ENCODE peak calls at places on chromosomes 3 and 15, in four cellular contexts. D is uterus, U is kidney epithelial cell, Q is choroid plexus epithelial cell. E is an unnamed sample.

GRCh38 chr3:31634485-31634884 is 101.8 kb downstream of the STT3B start:
- DNase-seq in D (no peak), U (no peak), Q (peak; percentile 29), E (peak; percentile 66)

GRCh38 chr3:66236281-66236680 is 15.5 kb downstream of the SLC25A26 start:
- DNase-seq in D (no peak), U (no peak), Q (peak; percentile 46), E (peak; percentile 18)

GRCh38 chr3:73216310-73216709 is 154.9 kb downstream of the EBLN2 start:
- DNase-seq in D (no peak), U (no peak), Q (no peak), E (peak; percentile 35)

GRCh38 chr3:42177068-42177800 is 86.1 kb downstream of the TRAK1 start:
- DNase-seq in D (no peak), U (no peak), Q (no peak), E (no peak)

GRCh38 chr3:81910244-81910852 is 148.9 kb upstream of the GBE1 start:
- DNase-seq in D (no peak), U (no peak), Q (peak; percentile 62), E (peak; percentile 50)

GRCh38 chr3:16504242-16504641 is 9.3 kb downstream of the RFTN1 start:
- DNase-seq in D (no peak), U (no peak), Q (no peak), E (no peak)

GRCh38 chr3:186368717-186369116 is 6.7 kb upstream of the DGKG start:
- DNase-seq in D (no peak), U (no peak), Q (no peak), E (no peak)

GRCh38 chr3:175192536-175192935 is 333.4 kb downstream of the NAALADL2 start:
- DNase-seq in D (no peak), U (no peak), Q (peak; percentile 38), E (peak; percentile 25)

GRCh38 chr15:84734794-84735479 is 13.5 kb upstream of the ZNF592 start:
- DNase-seq in D (no peak), U (peak; percentile 93), Q (peak; percentile 67), E (no peak)

GRCh38 chr15:62110000-62110851 is 43.4 kb downstream of the C2CD4A start:
- DNase-seq in D (no peak), U (no peak), Q (peak; percentile 60), E (peak; percentile 71)

GRCh38 chr3:149969110-149969944 is 1.4 kb downstream of the PFN2 start:
- DNase-seq in D (peak; percentile 49), U (no peak), Q (peak; percentile 88), E (peak; percentile 90)

GRCh38 chr3:165716592-165716991 is 120.6 kb downstream of the BCHE start:
- DNase-seq in D (no peak), U (no peak), Q (no peak), E (no peak)

GRCh38 chr3:45870099-45870498 is 16.2 kb upstream of the CCR9 start:
- DNase-seq in D (no peak), U (no peak), Q (no peak), E (no peak)

GRCh38 chr3:77102916-77103769 is 63.2 kb downstream of the ROBO2 start:
- DNase-seq in D (no peak), U (no peak), Q (peak; percentile 63), E (no peak)

GRCh38 chr3:51340989-51341636 is 44.0 kb upstream of the MANF start:
- DNase-seq in D (no peak), U (no peak), Q (peak; percentile 57), E (peak; percentile 20)

GRCh38 chr15:31263751-31264533 is 62.7 kb upstream of the KLF13 start:
- DNase-seq in D (peak; percentile 28), U (peak; percentile 2), Q (no peak), E (no peak)

GRCh38 chr3:160648701-160649100 is 28.3 kb upstream of the ARL14 start:
- DNase-seq in D (no peak), U (no peak), Q (no peak), E (no peak)

GRCh38 chr15:99706557-99707303 is 26.5 kb downstream of the LYSMD4 start:
- DNase-seq in D (no peak), U (no peak), Q (peak; percentile 26), E (no peak)

DNA sequence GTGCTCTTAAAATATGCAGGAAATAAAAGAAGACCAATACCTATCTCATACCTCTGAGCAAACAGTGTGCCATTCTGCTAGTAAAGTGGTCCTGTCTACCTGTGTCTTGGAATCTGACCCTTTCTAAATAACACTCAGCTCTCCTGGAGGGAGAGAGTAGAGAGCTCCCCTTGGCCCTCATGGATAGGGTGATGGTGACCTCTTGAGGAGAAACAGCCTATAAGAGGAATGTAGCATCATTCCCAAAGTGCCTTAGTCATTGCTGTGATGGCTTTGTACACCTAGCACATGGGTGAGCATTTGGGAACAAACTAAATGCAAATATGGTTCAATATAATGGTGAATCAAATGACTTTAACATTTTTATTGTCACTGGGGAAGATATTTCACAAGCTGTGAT is 10.0 kb downstream of the SNTN start:
- DNase-seq in D (no peak), U (no peak), Q (no peak), E (peak; percentile 25)
- TF ChIP-seq CTCF in D (no peak), U (no peak), Q (no peak), E (no peak)

DNA sequence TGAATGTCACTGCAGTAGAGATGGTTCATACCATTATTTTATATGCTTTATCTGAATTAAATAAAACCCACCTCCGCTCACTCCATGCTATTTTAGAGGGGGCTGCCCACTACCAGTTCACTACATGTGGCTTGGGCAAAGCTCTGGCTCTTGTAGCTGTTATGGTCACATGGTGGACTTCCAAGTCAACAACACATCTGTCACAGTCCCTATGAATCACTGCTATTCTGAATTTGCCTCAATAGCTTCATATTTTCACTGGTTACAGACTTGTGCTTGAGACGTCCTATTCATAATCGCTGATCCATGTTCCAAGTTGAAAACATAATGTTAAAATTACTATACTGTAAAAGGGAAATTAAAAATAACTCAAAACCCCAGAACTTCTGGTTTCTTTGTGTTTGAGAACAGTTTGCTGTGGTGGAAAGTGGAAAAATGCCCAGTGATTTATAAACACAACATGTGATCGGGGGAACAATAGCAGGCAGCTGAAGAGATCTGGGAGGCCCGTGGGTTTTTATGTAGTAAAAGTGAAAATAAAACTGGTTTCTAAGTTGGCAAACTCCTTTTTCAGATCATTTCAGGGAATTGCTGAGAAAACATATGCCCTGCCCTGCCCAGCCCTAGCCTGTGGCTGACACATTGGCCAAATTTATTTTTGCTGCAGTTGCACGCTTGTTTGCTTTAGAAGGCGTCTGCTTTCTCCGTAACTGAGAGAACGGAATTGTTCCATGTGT is 128.8 kb upstream of the PRR23C start:
- DNase-seq in D (no peak), U (no peak), Q (peak; percentile 45), E (peak; percentile 72)
- H3K4me3 ChIP-seq in D (peak overlapping the region; percentile 5), U (no peak overlapping the region), Q (peak overlapping the region; percentile 51), E (peak overlapping the region; percentile 58)

GRCh38 chr3:38630591-38630990 is 18.9 kb downstream of the SCN5A start:
- DNase-seq in D (no peak), U (no peak), Q (no peak), E (no peak)

GRCh38 chr3:38626171-38626570 is 23.3 kb downstream of the SCN5A start:
- DNase-seq in D (no peak), U (no peak), Q (no peak), E (no peak)

GRCh38 chr3:38630070-38630469 is 19.4 kb downstream of the SCN5A start:
- DNase-seq in D (no peak), U (no peak), Q (no peak), E (no peak)

GRCh38 chr3:38628835-38629234 is 20.7 kb downstream of the SCN5A start:
- DNase-seq in D (no peak), U (no peak), Q (no peak), E (no peak)

DNA sequence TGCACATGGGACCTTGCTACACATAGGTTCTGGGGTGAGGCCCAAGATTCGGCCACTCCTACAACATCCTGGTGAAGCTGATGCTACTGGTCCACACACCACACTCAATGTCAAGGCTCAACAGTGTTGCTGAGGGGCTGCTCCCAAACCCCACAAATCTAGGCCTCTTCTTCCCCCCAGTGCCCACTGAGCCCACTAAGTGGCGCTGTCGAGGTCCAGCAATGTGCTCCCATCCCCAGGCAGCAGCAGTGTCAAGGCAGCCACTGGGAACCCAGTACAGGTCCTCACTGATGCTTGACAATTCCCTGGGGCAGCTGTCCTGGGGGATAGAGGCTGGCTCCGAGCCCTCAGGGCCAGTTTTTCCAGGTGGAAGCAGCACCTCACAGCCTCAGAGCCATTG is 21.5 kb downstream of the SCN5A start:
- DNase-seq in D (no peak), U (no peak), Q (peak; percentile 23), E (no peak)
- TF ChIP-seq CTCF in D (no peak), U (peak; percentile 19), Q (peak; percentile 69), E (peak; percentile 52)

GRCh38 chr3:126064627-126065258 is 19.2 kb downstream of the SLC41A3 start:
- DNase-seq in D (no peak), U (no peak), Q (peak; percentile 31), E (no peak)
- H3K4me3 ChIP-seq in D (no peak overlapping the region), U (no peak overlapping the region), Q (no peak overlapping the region), E (no peak overlapping the region)

GRCh38 chr3:99620077-99620476 is 18.3 kb upstream of the COL8A1 start:
- DNase-seq in D (no peak), U (no peak), Q (no peak), E (no peak)
- TF ChIP-seq CTCF in D (no peak), U (no peak), Q (no peak), E (peak; percentile 31)

DNA sequence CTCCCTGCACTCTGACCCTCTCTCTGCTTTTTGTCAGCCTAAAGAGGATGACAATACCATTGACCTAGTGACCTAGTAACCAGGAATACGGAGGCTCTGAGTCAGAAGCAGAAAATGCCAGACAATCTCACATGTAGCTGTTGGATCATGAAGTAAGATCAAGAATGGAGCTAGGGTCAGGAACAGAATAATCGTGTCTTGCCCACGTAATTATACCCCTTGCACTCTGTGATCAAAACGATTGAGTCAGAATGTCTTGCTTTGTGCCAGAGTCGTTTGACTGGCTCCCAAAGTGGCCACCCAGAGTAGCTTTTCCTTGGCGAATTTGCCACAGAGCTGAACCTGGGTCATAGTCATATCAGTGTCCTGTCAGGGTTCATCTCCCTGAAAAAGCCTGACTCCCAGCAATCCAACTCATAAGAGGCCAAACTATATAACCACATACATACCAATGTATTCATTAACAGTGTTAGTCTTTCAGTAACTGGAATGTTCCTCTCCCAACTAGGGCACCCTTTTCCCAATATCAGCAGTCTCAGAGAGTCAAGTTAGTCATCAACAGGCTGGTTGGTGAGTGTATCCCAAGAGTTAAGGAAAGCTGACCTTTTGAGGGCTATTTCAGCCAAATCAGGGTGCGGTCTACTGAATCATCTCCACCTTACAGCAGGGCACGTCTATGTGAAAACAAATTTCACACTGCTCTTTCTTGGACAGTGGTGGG is 5.0 kb upstream of the CDV3 start:
- DNase-seq in D (no peak), U (peak; percentile 95), Q (peak; percentile 69), E (peak; percentile 87)
- H3K4me3 ChIP-seq in D (no peak overlapping the region), U (no peak overlapping the region), Q (no peak overlapping the region), E (no peak overlapping the region)

DNA sequence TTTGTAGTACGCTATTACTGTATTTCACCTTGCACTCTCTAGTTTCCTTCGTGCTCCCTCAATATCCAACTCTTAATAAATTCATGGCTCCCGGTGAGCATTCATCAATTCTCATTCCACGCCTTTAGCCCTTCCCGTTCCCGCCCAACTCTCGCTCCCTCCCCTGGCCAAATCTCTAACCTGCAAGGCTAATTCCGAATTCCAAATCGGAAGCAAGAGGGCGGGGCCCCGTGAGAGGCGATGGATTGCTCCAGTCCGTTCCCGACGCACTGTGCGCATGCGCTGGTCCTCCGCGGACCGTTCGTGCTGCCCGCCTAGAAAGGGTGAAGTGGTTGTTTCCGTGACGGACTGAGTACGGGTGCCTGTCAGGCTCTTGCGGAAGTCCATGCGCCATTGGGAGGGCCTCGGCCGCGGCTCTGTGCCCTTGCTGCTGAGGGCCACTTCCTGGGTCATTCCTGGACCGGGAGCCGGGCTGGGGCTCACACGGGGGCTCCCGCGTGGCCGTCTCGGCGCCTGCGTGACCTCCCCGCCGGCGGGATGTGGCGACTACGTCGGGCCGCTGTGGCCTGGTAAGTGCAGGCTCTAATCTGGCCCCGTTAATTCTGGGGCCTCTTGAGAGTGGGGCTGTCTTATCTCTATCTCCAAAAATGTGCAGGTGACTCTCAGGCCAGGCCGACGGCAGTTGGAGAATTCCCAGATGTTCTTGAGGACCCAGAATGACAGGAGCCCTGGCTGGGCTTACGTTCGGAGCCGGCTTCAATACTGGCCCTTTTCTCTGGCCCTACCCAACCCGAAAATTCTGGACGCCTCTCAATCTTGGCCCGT is at the start of gene OPA1:
- DNase-seq in D (peak; percentile 98), U (peak; percentile 95), Q (peak; percentile 99), E (peak; percentile 99)
- TF ChIP-seq CTCF in D (peak; percentile 48), U (no peak), Q (peak; percentile 35), E (peak; percentile 28)

E was measured in fibroblast of the aortic adventitia.